ENCODE peak calls at places on chromosome 6, in eight cellular contexts. Z, G, U, N, O, D, L and X are unnamed samples.

GRCh38 chr6:26454641-26455040 is 3.1 kb upstream of the BTN2A1 start:
- DNase-seq in Z (no peak), G (no peak), U (no peak), N (no peak), O (no peak), D (no peak), L (no peak), X (no peak)

GRCh38 chr6:53066059-53066406 is 829 bp downstream of the FBXO9 start:
- DNase-seq in Z (peak), G (no peak), U (peak), N (peak), O (peak), D (peak), L (peak), X (peak)

GRCh38 chr6:162301128-162301527 is 426.4 kb downstream of the PRKN start:
- DNase-seq in Z (no peak), G (no peak), U (no peak), N (no peak), O (no peak), D (no peak), L (no peak), X (no peak)

GRCh38 chr6:145929037-145929633 is 35.0 kb downstream of the SHPRH start:
- DNase-seq in Z (peak), G (no peak), U (peak), N (peak), O (no peak), D (no peak), L (peak), X (no peak)

GRCh38 chr6:72798196-72798595 is 176.3 kb downstream of the KCNQ5 start:
- DNase-seq in Z (peak), G (no peak), U (no peak), N (no peak), O (no peak), D (no peak), L (no peak), X (no peak)

GRCh38 chr6:150685860-150686259 is 86.2 kb downstream of the PLEKHG1 start:
- DNase-seq in Z (no peak), G (peak), U (peak), N (peak), O (no peak), D (no peak), L (peak), X (no peak)

GRCh38 chr6:30615958-30616810 is 859 bp downstream of the PPP1R10 start:
- DNase-seq in Z (no peak), G (peak), U (peak), N (peak), O (peak), D (no peak), L (peak), X (no peak)

GRCh38 chr6:106253194-106253593 is 72.4 kb downstream of the ATG5 start:
- DNase-seq in Z (peak), G (no peak), U (no peak), N (peak), O (no peak), D (no peak), L (no peak), X (no peak)

GRCh38 chr6:29681811-29682210 is 859 bp upstream of the ZFP57 start:
- DNase-seq in Z (no peak), G (no peak), U (no peak), N (no peak), O (no peak), D (no peak), L (no peak), X (no peak)

GRCh38 chr6:14452567-14453527 is 335.3 kb downstream of the CD83 start:
- DNase-seq in Z (no peak), G (no peak), U (no peak), N (no peak), O (no peak), D (no peak), L (no peak), X (no peak)

GRCh38 chr6:28982476-28983266 is 22.4 kb downstream of the ZNF311 start:
- DNase-seq in Z (no peak), G (no peak), U (peak), N (peak), O (no peak), D (no peak), L (no peak), X (peak)

GRCh38 chr6:25278914-25279747 is at the start of gene CARMIL1:
- DNase-seq in Z (peak), G (peak), U (peak), N (peak), O (peak), D (peak), L (peak), X (peak)

GRCh38 chr6:125014157-125014957 is 52.1 kb downstream of the RNF217 start:
- DNase-seq in Z (no peak), G (no peak), U (peak), N (peak), O (no peak), D (no peak), L (peak), X (no peak)

GRCh38 chr6:12717356-12717755 is 789 bp downstream of the PHACTR1 start:
- DNase-seq in Z (no peak), G (no peak), U (no peak), N (no peak), O (no peak), D (no peak), L (peak), X (no peak)

GRCh38 chr6:2542858-2543218 is 207.9 kb downstream of the MYLK4 start:
- DNase-seq in Z (no peak), G (no peak), U (peak), N (no peak), O (no peak), D (no peak), L (no peak), X (no peak)

GRCh38 chr6:161444464-161444863 is 170.6 kb upstream of the AGPAT4 start:
- DNase-seq in Z (no peak), G (peak), U (no peak), N (no peak), O (peak), D (no peak), L (no peak), X (peak)

GRCh38 chr6:9025223-9025622 is 589.9 kb upstream of the SLC35B3 start:
- DNase-seq in Z (no peak), G (no peak), U (no peak), N (no peak), O (no peak), D (no peak), L (no peak), X (no peak)

GRCh38 chr6:108113557-108114519 is 39.3 kb upstream of the OSTM1 start:
- DNase-seq in Z (peak), G (peak), U (peak), N (peak), O (peak), D (peak), L (peak), X (peak)

GRCh38 chr6:106973018-106973840 is 1.3 kb downstream of the CD24 start:
- DNase-seq in Z (no peak), G (peak), U (no peak), N (no peak), O (peak), D (peak), L (peak), X (no peak)

GRCh38 chr6:84967389-84967788 is 203.0 kb upstream of the TBX18 start:
- DNase-seq in Z (peak), G (peak), U (peak), N (peak), O (peak), D (no peak), L (peak), X (peak)

GRCh38 chr6:83199865-83200230 is 6.7 kb downstream of the RWDD2A start:
- DNase-seq in Z (no peak), G (no peak), U (no peak), N (no peak), O (no peak), D (no peak), L (no peak), X (peak)

GRCh38 chr6:151118453-151119123 is 121.2 kb upstream of the AKAP12 start:
- DNase-seq in Z (no peak), G (no peak), U (no peak), N (no peak), O (no peak), D (no peak), L (no peak), X (no peak)

GRCh38 chr6:119390276-119390793 is 40.8 kb upstream of the MAN1A1 start:
- DNase-seq in Z (no peak), G (no peak), U (no peak), N (no peak), O (no peak), D (no peak), L (no peak), X (no peak)

GRCh38 chr6:29589423-29590048 is 4.6 kb downstream of the OR2H2 start:
- DNase-seq in Z (peak), G (peak), U (peak), N (peak), O (peak), D (peak), L (peak), X (peak)

GRCh38 chr6:105954148-105954547 is 132.0 kb upstream of the PRDM1 start:
- DNase-seq in Z (no peak), G (no peak), U (no peak), N (no peak), O (no peak), D (no peak), L (no peak), X (no peak)